ENCODE peak calls at places on chromosomes 1 and 21, in five cellular contexts. K, P, J, E and T are unnamed samples.

GRCh38 chr1:109161836-109162606 is 48.1 kb downstream of the ELAPOR1 start:
- DNase-seq in K (no peak), P (peak; percentile 85), J (no peak), E (peak; percentile 73), T (peak; percentile 88)

GRCh38 chr1:180386740-180387367 is 115.5 kb downstream of the ACBD6 start:
- DNase-seq in J (no peak), P (no peak), E (no peak), K (no peak), T (no peak)

GRCh38 chr21:45078877-45079281 is 4.5 kb downstream of the ADARB1 start:
- DNase-seq in K (no peak), J (no peak), P (peak; percentile 78), E (no peak), T (peak; percentile 93)

GRCh38 chr1:21935891-21936365 is 1.2 kb downstream of the HSPG2 start:
- DNase-seq in P (no peak), E (no peak), J (no peak), K (peak; percentile 56), T (no peak)

GRCh38 chr1:36159614-36160387 is 3.8 kb downstream of the MAP7D1 start:
- DNase-seq in E (no peak), K (no peak), P (no peak), J (no peak), T (no peak)

GRCh38 chr1:94807742-94808491 is 12.2 kb upstream of the SLC44A3 start:
- DNase-seq in E (no peak), K (no peak), P (peak; percentile 34), J (no peak), T (no peak)

GRCh38 chr1:234745844-234746797 is 136.1 kb upstream of the IRF2BP2 start:
- DNase-seq in E (no peak), K (no peak), P (peak; percentile 96), J (no peak), T (peak; percentile 58)

GRCh38 chr1:150973826-150974579 is 632 bp downstream of the CERS2 start:
- DNase-seq in E (peak; percentile 45), K (no peak), P (peak; percentile 30), J (no peak), T (no peak)

GRCh38 chr21:27047331-27048314 is 80.7 kb upstream of the ADAMTS5 start:
- DNase-seq in J (no peak), K (no peak), E (no peak), P (peak; percentile 31), T (peak; percentile 38)

GRCh38 chr1:197451424-197451823 is 183.4 kb downstream of the CRB1 start:
- DNase-seq in K (no peak), E (no peak), J (no peak), P (no peak), T (no peak)

GRCh38 chr1:64268653-64269557 is 65.5 kb downstream of the UBE2U start:
- DNase-seq in K (peak; percentile 83), P (peak; percentile 72), J (peak; percentile 85), E (peak; percentile 80), T (peak; percentile 93)

GRCh38 chr1:181412746-181413145 is 70.6 kb upstream of the CACNA1E start:
- DNase-seq in J (no peak), K (no peak), E (no peak), P (no peak), T (no peak)

DNA sequence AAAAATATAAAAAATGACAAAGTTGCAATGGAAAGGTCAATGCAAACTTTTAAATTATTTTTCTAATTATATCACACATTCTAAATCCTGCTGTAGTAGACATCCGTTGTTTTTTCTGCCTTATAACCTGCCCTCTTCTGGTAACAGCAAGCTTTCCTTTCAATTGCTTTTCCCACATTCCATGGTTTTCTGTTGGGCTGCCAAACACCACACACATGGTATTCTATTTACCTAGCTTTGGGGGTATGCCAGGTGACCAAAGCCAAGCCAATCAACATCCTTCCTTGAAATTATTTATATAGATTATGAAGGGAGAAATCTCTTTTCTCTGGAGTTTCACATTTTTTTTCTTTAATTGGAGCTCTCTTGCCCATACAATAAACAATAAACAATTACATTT is 3.4 kb upstream of the LAMC1 start:
- DNase-seq in P (peak; percentile 77), E (no peak), J (peak; percentile 77), K (peak; percentile 62), T (peak; percentile 66)
- TF ChIP-seq CTCF in P (no peak), E (no peak), J (peak; percentile 57), K (peak; percentile 40), T (peak; percentile 40)

GRCh38 chr1:248871837-248872401 is 13.0 kb upstream of the ZNF692 start:
- DNase-seq in P (no peak), E (no peak), K (no peak), J (no peak), T (no peak)
- H3K4me3 ChIP-seq in P (no peak overlapping the region), E (no peak overlapping the region), K (peak overlapping the region; percentile 54), J (no peak overlapping the region), T (peak overlapping the region; percentile 86)

GRCh38 chr1:203932559-203932958 is 71.2 kb downstream of the SNRPE start:
- DNase-seq in E (no peak), K (no peak), P (no peak), J (no peak), T (no peak)

GRCh38 chr1:203935286-203935685 is 73.9 kb downstream of the SNRPE start:
- DNase-seq in K (no peak), P (no peak), J (no peak), E (no peak), T (no peak)

GRCh38 chr1:203934651-203935050 is 73.3 kb downstream of the SNRPE start:
- DNase-seq in P (no peak), J (no peak), E (no peak), K (no peak), T (peak; percentile 43)

GRCh38 chr1:203934027-203934426 is 72.6 kb downstream of the SNRPE start:
- DNase-seq in E (no peak), J (no peak), P (no peak), K (no peak), T (no peak)

GRCh38 chr1:203937678-203938330 is 76.4 kb downstream of the SNRPE start:
- DNase-seq in J (no peak), P (no peak), K (no peak), E (no peak), T (no peak)
- TF ChIP-seq CTCF in J (no peak), P (no peak), K (no peak), E (no peak), T (no peak)

GRCh38 chr1:202809597-202810159 is 1.1 kb upstream of the PCAT6 start:
- DNase-seq in K (no peak), P (no peak), E (no peak), J (no peak), T (no peak)
- H3K4me3 ChIP-seq in K (peak overlapping the region; percentile 69), P (no peak overlapping the region), E (no peak overlapping the region), J (no peak overlapping the region), T (no peak overlapping the region)

DNA sequence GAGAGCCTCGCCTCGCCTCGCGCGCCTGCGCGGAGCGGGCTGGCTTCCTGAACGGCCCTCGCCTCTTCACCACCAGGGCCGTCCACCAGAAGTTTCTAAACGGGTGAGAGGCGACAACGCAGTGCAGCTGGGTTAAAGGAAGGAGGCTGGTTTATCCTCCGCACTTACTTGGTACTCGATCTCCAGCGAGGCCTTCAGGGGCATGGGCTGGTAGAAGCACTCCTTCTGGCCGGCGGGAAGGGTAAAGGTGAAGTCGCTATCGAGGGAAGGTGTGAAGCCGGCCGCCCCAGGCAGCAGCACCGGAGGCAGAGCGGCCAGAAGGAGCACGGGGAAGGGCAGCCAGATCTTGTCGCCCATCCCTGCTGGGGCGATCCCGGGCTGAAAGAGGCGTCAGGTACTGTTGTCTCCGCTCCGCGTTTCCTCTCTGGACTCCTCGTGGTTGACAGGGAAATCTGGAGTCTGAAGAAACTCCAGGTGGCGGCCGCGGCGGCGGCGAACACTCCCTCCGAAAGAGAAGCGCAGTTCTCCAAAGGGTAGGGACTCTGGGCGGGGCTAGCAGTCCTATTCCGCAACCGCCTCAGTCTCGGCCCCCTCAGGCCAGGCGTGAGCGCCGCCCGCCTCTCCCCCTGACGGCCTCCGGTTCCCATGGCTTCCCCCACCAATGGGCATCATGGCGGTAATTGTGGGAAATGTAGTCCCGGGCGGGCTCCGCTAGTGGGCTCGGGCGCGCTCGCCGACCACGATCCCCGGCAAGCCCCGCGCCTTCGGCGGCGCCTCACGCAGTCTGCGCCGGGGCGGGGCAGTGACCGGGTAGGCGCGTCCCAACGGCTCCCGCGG is at the start of gene TMED5:
- DNase-seq in E (peak; percentile 98), K (peak; percentile 96), P (peak; percentile 97), J (peak; percentile 96), T (peak; percentile 99)
- TF ChIP-seq CTCF in E (no peak), K (no peak), P (peak; percentile 20), J (peak; percentile 29), T (no peak)

GRCh38 chr1:192530254-192530653 is 45.3 kb upstream of the RGS1 start:
- DNase-seq in J (no peak), E (no peak), P (peak; percentile 59), K (no peak), T (peak; percentile 57)

GRCh38 chr1:192527950-192528349 is 47.6 kb upstream of the RGS1 start:
- DNase-seq in J (no peak), K (no peak), E (no peak), P (no peak), T (no peak)

GRCh38 chr1:192529031-192529755 is 46.4 kb upstream of the RGS1 start:
- DNase-seq in E (no peak), K (no peak), J (no peak), P (peak; percentile 62), T (no peak)

GRCh38 chr1:192524223-192524622 is 51.4 kb upstream of the RGS1 start:
- DNase-seq in E (no peak), P (peak; percentile 69), J (no peak), K (no peak), T (peak; percentile 40)

GRCh38 chr1:192529811-192530210 is 45.8 kb upstream of the RGS1 start:
- DNase-seq in K (no peak), J (no peak), E (no peak), P (peak; percentile 57), T (no peak)
- H3K4me3 ChIP-seq in K (no peak overlapping the region), J (no peak overlapping the region), E (no peak overlapping the region), P (no peak overlapping the region), T (no peak overlapping the region)

GRCh38 chr1:98102369-98103030 is 181.7 kb upstream of the DPYD start:
- DNase-seq in P (peak; percentile 55), E (no peak), J (no peak), K (no peak), T (peak; percentile 67)

GRCh38 chr1:98107256-98107655 is 186.4 kb upstream of the DPYD start:
- DNase-seq in P (no peak), K (no peak), J (no peak), E (no peak), T (no peak)

GRCh38 chr1:98104285-98104684 is 183.5 kb upstream of the DPYD start:
- DNase-seq in J (peak; percentile 77), E (no peak), K (no peak), P (peak; percentile 79), T (peak; percentile 84)

GRCh38 chr1:98101364-98101763 is 180.5 kb upstream of the DPYD start:
- DNase-seq in K (no peak), J (no peak), P (no peak), E (no peak), T (no peak)

GRCh38 chr1:98103617-98104284 is 182.9 kb upstream of the DPYD start:
- DNase-seq in P (no peak), E (no peak), J (peak; percentile 8), K (peak; percentile 28), T (peak; percentile 35)
- TF ChIP-seq CTCF in P (no peak), E (no peak), J (no peak), K (peak; percentile 8), T (no peak)